ENCODE peak calls at places on chromosome 14, in ten cellular contexts. I, H, D, G, J, A, L, U, V and O are unnamed samples.

GRCh38 chr14:61495809-61496208 is 174.4 kb downstream of the PRKCH start:
- DNase-seq in I (no peak), H (no peak), D (no peak), G (no peak), J (no peak), A (no peak), L (no peak), U (no peak), V (no peak), O (no peak)

GRCh38 chr14:74516451-74517155 is 23.0 kb downstream of the ISCA2 start:
- DNase-seq in I (peak), H (no peak), D (no peak), G (no peak), J (no peak), A (no peak), L (no peak), U (no peak), V (no peak), O (no peak)

GRCh38 chr14:96122496-96122895 is 82.1 kb upstream of the BDKRB2 start:
- DNase-seq in I (peak), H (no peak), D (no peak), G (no peak), J (no peak), A (no peak), L (no peak), U (no peak), V (no peak), O (peak)

GRCh38 chr14:75697371-75697770 is 36.3 kb downstream of the TTLL5 start:
- DNase-seq in I (no peak), H (no peak), D (no peak), G (no peak), J (no peak), A (no peak), L (no peak), U (no peak), V (no peak), O (no peak)

GRCh38 chr14:91399868-91400640 is 17.6 kb downstream of the CCDC88C start:
- DNase-seq in I (no peak), H (no peak), D (no peak), G (no peak), J (no peak), A (peak), L (no peak), U (peak), V (no peak), O (no peak)

GRCh38 chr14:99996951-99997571 is 68.2 kb upstream of the EVL start:
- DNase-seq in I (peak), H (no peak), D (no peak), G (no peak), J (no peak), A (no peak), L (no peak), U (no peak), V (no peak), O (peak)

GRCh38 chr14:77023001-77023996 is 5.2 kb downstream of the IRF2BPL start:
- DNase-seq in I (peak), H (no peak), D (no peak), G (no peak), J (no peak), A (no peak), L (peak), U (peak), V (no peak), O (peak)

GRCh38 chr14:64765740-64766302 is 61.6 kb downstream of the PLEKHG3 start:
- DNase-seq in I (no peak), H (no peak), D (no peak), G (no peak), J (no peak), A (no peak), L (no peak), U (no peak), V (no peak), O (no peak)

GRCh38 chr14:64938972-64939816 is 3.4 kb downstream of the GPX2 start:
- DNase-seq in I (no peak), H (no peak), D (no peak), G (no peak), J (no peak), A (no peak), L (no peak), U (no peak), V (no peak), O (no peak)

GRCh38 chr14:84272290-84272721 is 1257.6 kb upstream of the FLRT2 start:
- DNase-seq in I (no peak), H (no peak), D (no peak), G (no peak), J (no peak), A (no peak), L (no peak), U (no peak), V (no peak), O (no peak)

GRCh38 chr14:92108345-92109254 is 2.2 kb upstream of the ATXN3 start:
- DNase-seq in I (no peak), H (no peak), D (no peak), G (no peak), J (no peak), A (peak), L (no peak), U (peak), V (no peak), O (no peak)

GRCh38 chr14:55127491-55127951 is 1.5 kb upstream of the LGALS3 start:
- DNase-seq in I (peak), H (no peak), D (peak), G (no peak), J (no peak), A (no peak), L (peak), U (no peak), V (no peak), O (peak)

GRCh38 chr14:66649515-66649914 is 141.6 kb downstream of the GPHN start:
- DNase-seq in I (no peak), H (no peak), D (no peak), G (no peak), J (no peak), A (no peak), L (no peak), U (no peak), V (no peak), O (no peak)

GRCh38 chr14:64296561-64296960 is 2.4 kb upstream of the ESR2 start:
- DNase-seq in I (no peak), H (no peak), D (no peak), G (no peak), J (no peak), A (no peak), L (no peak), U (no peak), V (no peak), O (no peak)

GRCh38 chr14:32252030-32252670 is 49.1 kb upstream of the RNU6-8 start:
- DNase-seq in I (peak), H (peak), D (no peak), G (peak), J (no peak), A (peak), L (peak), U (peak), V (peak), O (peak)

GRCh38 chr14:52862652-52863338 is 71.4 kb upstream of the GNPNAT1 start:
- DNase-seq in I (peak), H (no peak), D (no peak), G (no peak), J (no peak), A (no peak), L (no peak), U (no peak), V (no peak), O (peak)

GRCh38 chr14:92613008-92613658 is 99.6 kb downstream of the RIN3 start:
- DNase-seq in I (peak), H (no peak), D (no peak), G (no peak), J (peak), A (peak), L (peak), U (peak), V (peak), O (peak)

GRCh38 chr14:21090194-21090939 is 8.1 kb downstream of the ZNF219 start:
- DNase-seq in I (no peak), H (no peak), D (no peak), G (no peak), J (no peak), A (no peak), L (no peak), U (peak), V (no peak), O (peak)

GRCh38 chr14:92677087-92677668 is 71.2 kb downstream of the LGMN start:
- DNase-seq in I (no peak), H (no peak), D (no peak), G (no peak), J (no peak), A (peak), L (no peak), U (peak), V (no peak), O (peak)

GRCh38 chr14:61574514-61574807 is 120.9 kb upstream of the HIF1A start:
- DNase-seq in I (no peak), H (no peak), D (no peak), G (no peak), J (no peak), A (no peak), L (no peak), U (no peak), V (no peak), O (no peak)

GRCh38 chr14:68449565-68450295 is 343.1 kb downstream of the ZFP36L1 start:
- DNase-seq in I (no peak), H (no peak), D (no peak), G (no peak), J (no peak), A (no peak), L (no peak), U (no peak), V (no peak), O (peak)

GRCh38 chr14:64196668-64197411 is 97.3 kb downstream of the ESR2 start:
- DNase-seq in I (peak), H (no peak), D (peak), G (no peak), J (no peak), A (no peak), L (no peak), U (no peak), V (no peak), O (no peak)

GRCh38 chr14:39279515-39279914 is 45.8 kb downstream of the MIA2 start:
- DNase-seq in I (no peak), H (no peak), D (no peak), G (no peak), J (no peak), A (no peak), L (no peak), U (no peak), V (no peak), O (no peak)

GRCh38 chr14:34365309-34365915 is 96.6 kb downstream of the SPTSSA start:
- DNase-seq in I (no peak), H (no peak), D (no peak), G (no peak), J (no peak), A (peak), L (no peak), U (no peak), V (no peak), O (no peak)

GRCh38 chr14:52740751-52741150 is 10.8 kb downstream of the STYX start:
- DNase-seq in I (no peak), H (no peak), D (no peak), G (no peak), J (no peak), A (no peak), L (no peak), U (no peak), V (no peak), O (no peak)

GRCh38 chr14:34003052-34003668 is 52.3 kb upstream of the EGLN3 start:
- DNase-seq in I (no peak), H (no peak), D (no peak), G (no peak), J (no peak), A (no peak), L (no peak), U (no peak), V (no peak), O (no peak)

GRCh38 chr14:104149617-104150141 is 11.3 kb downstream of the KIF26A start:
- DNase-seq in I (no peak), H (no peak), D (no peak), G (no peak), J (no peak), A (no peak), L (no peak), U (no peak), V (no peak), O (no peak)